ENCODE peak calls at places on chromosomes 1 and 21, in eight cellular contexts. U, D, W, O, R, V, Z and E are unnamed samples.

GRCh38 chr1:200038987-200039848 is 11.7 kb downstream of the NR5A2 start:
- DNase-seq in U (no peak), D (peak; percentile 71), W (no peak), O (peak; percentile 10), R (no peak), V (peak; percentile 76), Z (no peak), E (no peak)

GRCh38 chr1:42081475-42081874 is 71.7 kb upstream of the GUCA2B start:
- DNase-seq in U (no peak), D (no peak), W (peak; percentile 53), O (no peak), R (no peak), V (no peak), Z (no peak), E (no peak)

GRCh38 chr1:53766194-53766748 is 27.3 kb upstream of the GLIS1 start:
- DNase-seq in U (no peak), D (no peak), W (no peak), O (no peak), R (no peak), V (no peak), Z (no peak), E (no peak)

GRCh38 chr1:66552829-66553228 is 18.9 kb downstream of the SGIP1 start:
- DNase-seq in U (no peak), D (no peak), W (no peak), O (no peak), R (no peak), V (no peak), Z (no peak), E (no peak)

GRCh38 chr21:29343517-29343916 is 44.8 kb downstream of the BACH1 start:
- DNase-seq in U (no peak), D (no peak), W (no peak), O (no peak), R (no peak), V (no peak), Z (no peak), E (peak; percentile 94)

GRCh38 chr1:233907139-233907538 is 2.7 kb downstream of the SLC35F3 start:
- DNase-seq in U (no peak), D (no peak), W (no peak), O (no peak), R (no peak), V (peak; percentile 61), Z (no peak), E (no peak)

GRCh38 chr1:172824199-172824598 is 165.3 kb downstream of the FASLG start:
- DNase-seq in U (no peak), D (no peak), W (no peak), O (no peak), R (no peak), V (no peak), Z (no peak), E (peak; percentile 14)

GRCh38 chr1:119791377-119791776 is 19.9 kb downstream of the REG4 start:
- DNase-seq in U (no peak), D (no peak), W (no peak), O (no peak), R (no peak), V (no peak), Z (no peak), E (no peak)

GRCh38 chr1:157748262-157748817 is 28.6 kb downstream of the FCRL2 start:
- DNase-seq in U (no peak), D (no peak), W (no peak), O (no peak), R (no peak), V (no peak), Z (no peak), E (no peak)

GRCh38 chr1:233252436-233252835 is 43.1 kb downstream of the PCNX2 start:
- DNase-seq in U (no peak), D (no peak), W (no peak), O (no peak), R (no peak), V (no peak), Z (no peak), E (no peak)

GRCh38 chr1:211476200-211476849 is 15.6 kb downstream of the RD3 start:
- DNase-seq in U (peak; percentile 87), D (peak; percentile 67), W (peak; percentile 56), O (peak; percentile 51), R (no peak), V (peak; percentile 76), Z (peak; percentile 20), E (peak; percentile 63)

GRCh38 chr1:226723640-226724532 is 15.2 kb downstream of the ITPKB start:
- DNase-seq in U (peak; percentile 23), D (no peak), W (no peak), O (no peak), R (no peak), V (no peak), Z (no peak), E (peak; percentile 73)

GRCh38 chr1:160062134-160062533 is 7.8 kb downstream of the KCNJ10 start:
- DNase-seq in U (no peak), D (no peak), W (no peak), O (no peak), R (no peak), V (no peak), Z (no peak), E (no peak)

GRCh38 chr1:180923024-180923841 is 10.5 kb downstream of the KIAA1614 start:
- DNase-seq in U (peak; percentile 63), D (no peak), W (peak; percentile 45), O (no peak), R (peak; percentile 91), V (no peak), Z (peak; percentile 19), E (peak; percentile 12)

DNA sequence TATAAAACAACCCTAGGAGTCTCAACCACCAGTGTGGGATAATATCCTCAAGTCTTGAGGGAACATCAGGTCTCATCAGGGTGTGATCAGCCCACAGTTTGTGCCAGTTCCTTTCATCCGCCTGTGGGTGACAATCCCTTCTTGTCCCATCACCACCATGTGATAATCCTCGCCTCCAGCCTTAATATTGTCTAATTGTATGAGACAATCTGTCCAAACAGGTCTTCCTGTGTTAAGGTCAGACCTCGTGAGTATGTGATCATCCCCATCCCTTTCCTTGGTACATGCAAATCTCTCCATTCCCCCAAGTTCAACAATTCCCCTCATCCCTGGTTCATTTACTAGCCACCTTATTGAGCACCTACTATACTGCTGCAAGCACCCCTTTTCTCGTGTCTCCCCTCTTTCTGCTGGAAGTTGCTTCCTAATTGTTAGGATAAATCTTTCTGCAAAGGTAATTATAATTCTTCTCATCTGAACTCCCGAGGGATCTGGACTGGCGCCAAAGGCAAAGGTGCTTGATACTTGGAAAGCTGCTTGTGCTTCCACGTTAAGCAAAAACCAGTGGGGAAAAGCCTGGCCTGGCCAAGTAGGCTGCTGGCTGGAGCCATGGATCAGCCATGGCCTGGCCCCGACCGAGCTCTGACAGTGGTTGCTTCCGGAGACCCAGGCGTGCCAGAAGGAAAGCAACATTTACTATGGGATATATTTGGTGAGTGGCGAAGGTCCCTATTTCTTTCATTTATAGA is 92.5 kb downstream of the RNF220 start:
- DNase-seq in U (no peak), D (no peak), W (no peak), O (no peak), R (no peak), V (no peak), Z (no peak), E (no peak)
- TF ChIP-seq RAD21 in U (no peak), D (no peak), W (no peak), O (no peak), R (no peak), V (no peak), Z (no peak), E (no peak)

GRCh38 chr1:7401814-7402547 is 369.1 kb upstream of the VAMP3 start:
- DNase-seq in U (peak; percentile 7), D (peak; percentile 95), W (peak; percentile 41), O (peak; percentile 97), R (no peak), V (peak; percentile 22), Z (no peak), E (peak; percentile 100)
- TF ChIP-seq RAD21 in U (no peak), D (peak; percentile 38), W (no peak), O (peak; percentile 31), R (no peak), V (no peak), Z (no peak), E (peak; percentile 44)

DNA sequence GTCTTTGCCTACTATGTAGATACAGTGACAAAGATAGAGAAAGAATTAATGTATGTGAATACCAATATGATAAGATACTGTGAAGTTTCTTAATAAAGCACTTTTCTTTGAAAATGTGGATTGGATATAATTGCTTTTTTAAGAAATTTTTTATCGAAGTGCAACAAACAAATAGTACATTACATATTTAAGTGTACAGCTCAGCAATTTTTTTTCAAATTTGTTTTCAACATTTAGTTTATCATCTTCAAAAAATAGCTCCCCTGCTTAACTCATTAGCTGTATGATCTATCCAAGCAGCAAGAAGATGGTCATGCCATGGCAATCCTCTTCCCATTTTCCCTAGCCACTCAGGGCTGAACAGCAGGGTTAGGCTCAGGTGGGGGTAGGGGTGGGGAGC is 40.5 kb downstream of the NEK7 start:
- DNase-seq in U (no peak), D (no peak), W (no peak), O (no peak), R (no peak), V (no peak), Z (no peak), E (no peak)
- TF ChIP-seq RAD21 in U (no peak), D (no peak), W (no peak), O (no peak), R (no peak), V (no peak), Z (no peak), E (no peak)

GRCh38 chr1:24351247-24351646 is 32.1 kb downstream of the GRHL3 start:
- DNase-seq in U (no peak), D (no peak), W (no peak), O (no peak), R (no peak), V (no peak), Z (peak; percentile 17), E (no peak)

GRCh38 chr1:24355466-24355865 is 36.3 kb downstream of the GRHL3 start:
- DNase-seq in U (no peak), D (no peak), W (no peak), O (no peak), R (no peak), V (no peak), Z (no peak), E (no peak)

GRCh38 chr1:24349891-24350290 is 30.7 kb downstream of the GRHL3 start:
- DNase-seq in U (no peak), D (no peak), W (no peak), O (no peak), R (no peak), V (no peak), Z (no peak), E (peak; percentile 51)

GRCh38 chr1:24353292-24353891 is 34.2 kb downstream of the GRHL3 start:
- DNase-seq in U (no peak), D (no peak), W (no peak), O (no peak), R (no peak), V (no peak), Z (no peak), E (no peak)

DNA sequence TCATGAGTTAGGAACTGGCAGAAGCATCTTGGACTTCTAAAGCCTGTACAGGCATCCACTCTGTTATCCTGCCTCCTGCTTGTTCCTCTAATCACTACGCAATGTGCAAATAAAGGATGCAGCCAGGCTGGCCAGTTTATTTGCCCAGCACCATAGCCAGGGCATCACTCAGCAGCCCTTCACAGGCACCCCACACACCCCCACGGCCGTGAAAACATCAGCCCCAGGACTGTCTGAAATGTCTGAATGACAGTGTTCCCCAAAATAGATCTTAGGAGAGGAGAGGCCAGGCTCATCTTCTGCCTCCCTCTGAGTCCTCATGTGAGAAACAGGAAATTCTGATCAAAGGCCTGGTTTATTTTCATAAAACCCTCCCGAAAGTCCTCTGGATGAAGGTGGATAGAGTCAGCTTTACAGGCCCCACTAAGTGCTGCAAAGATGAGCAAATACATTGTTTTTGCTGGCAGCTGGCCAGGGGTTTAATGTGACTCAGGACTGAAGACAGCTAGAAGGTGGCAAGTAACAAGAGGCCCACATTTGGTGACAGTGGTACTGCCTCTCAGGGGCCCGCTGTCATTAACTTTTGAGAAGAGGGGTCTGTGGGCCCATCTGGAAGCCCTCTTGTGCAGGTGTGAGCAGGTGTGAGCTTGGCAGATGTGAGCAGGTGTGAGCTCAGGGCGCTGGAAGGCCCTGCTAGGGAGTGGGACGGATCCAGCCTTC is 32.9 kb downstream of the GRHL3 start:
- DNase-seq in U (peak; percentile 25), D (no peak), W (no peak), O (no peak), R (no peak), V (no peak), Z (no peak), E (peak; percentile 73)
- TF ChIP-seq RAD21 in U (no peak), D (no peak), W (no peak), O (no peak), R (no peak), V (no peak), Z (no peak), E (no peak)